ENCODE peak calls at places on chromosome 14, in six cellular contexts. M, H, Z, C, F and K are unnamed samples.

GRCh38 chr14:23033801-23034497 is 751 bp downstream of the PSMB5 start:
- DNase-seq in M (no peak), H (no peak), Z (peak), C (peak), F (peak), K (no peak)

GRCh38 chr14:93318927-93319326 is 13.9 kb downstream of the BTBD7 start:
- DNase-seq in M (no peak), H (no peak), Z (peak), C (peak), F (no peak), K (no peak)

GRCh38 chr14:70254476-70254961 is 65.8 kb upstream of the SLC8A3 start:
- DNase-seq in M (peak), H (peak), Z (peak), C (peak), F (peak), K (peak)

GRCh38 chr14:58280954-58281787 is 17.2 kb upstream of the ARID4A start:
- DNase-seq in M (no peak), H (no peak), Z (peak), C (peak), F (no peak), K (peak)

GRCh38 chr14:101683365-101683764 is 78.1 kb upstream of the PPP2R5C start:
- DNase-seq in M (no peak), H (no peak), Z (no peak), C (no peak), F (no peak), K (no peak)

GRCh38 chr14:61535470-61535869 is 159.8 kb upstream of the HIF1A start:
- DNase-seq in M (no peak), H (no peak), Z (no peak), C (no peak), F (no peak), K (no peak)

GRCh38 chr14:102633906-102634595 is 41.6 kb downstream of the RCOR1 start:
- DNase-seq in M (no peak), H (no peak), Z (no peak), C (no peak), F (no peak), K (no peak)

GRCh38 chr14:21299562-21300130 is 19.8 kb downstream of the RPGRIP1 start:
- DNase-seq in M (no peak), H (no peak), Z (no peak), C (no peak), F (no peak), K (no peak)